ENCODE peak calls at places on chromosome 5, in six cellular contexts. O is spleen, N is lung, W is stomach, Q is endothelial cell of umbilical vein, H is left ventricle myocardium inferior. U is an unnamed sample. For H3K4me1, the result is how much of the 10 kb centered on the place peaks cover.

GRCh38 chr5:147576646-147577535 is 67.0 kb upstream of the DPYSL3 start:
- DNase-seq in O (no peak), N (peak), W (peak), Q (peak), H (peak), U (peak)

GRCh38 chr5:40165789-40166728 is 513.7 kb upstream of the PTGER4 start:
- DNase-seq in O (no peak), N (no peak), W (no peak), Q (peak), H (no peak), U (peak)

GRCh38 chr5:74167930-74168315 is 472.6 kb downstream of the ENC1 start:
- DNase-seq in O (no peak), N (no peak), W (no peak), Q (no peak), H (no peak), U (no peak)

GRCh38 chr5:175746851-175747250 is 89.0 kb downstream of the HRH2 start:
- DNase-seq in O (no peak), N (no peak), W (no peak), Q (no peak), H (no peak), U (no peak)

GRCh38 chr5:156888520-156888919 is 38.4 kb downstream of the PPP1R2B start:
- DNase-seq in O (no peak), N (no peak), W (no peak), Q (no peak), H (no peak), U (no peak)

GRCh38 chr5:93252165-93252564 is 328.9 kb downstream of the NR2F1-AS1 start:
- DNase-seq in O (no peak), N (no peak), W (no peak), Q (no peak), H (no peak), U (no peak)

GRCh38 chr5:83721878-83722779 is 1.5 kb upstream of the HAPLN1 start:
- DNase-seq in O (peak), N (no peak), W (peak), Q (peak), H (peak), U (peak)

GRCh38 chr5:141714542-141715303 is 32.7 kb upstream of the ARAP3 start:
- DNase-seq in O (no peak), N (no peak), W (no peak), Q (no peak), H (no peak), U (no peak)

GRCh38 chr5:163306421-163306820 is 131.0 kb upstream of the CCNG1 start:
- DNase-seq in O (no peak), N (no peak), W (no peak), Q (peak), H (no peak), U (no peak)

GRCh38 chr5:76230711-76231285 is 147.6 kb downstream of the SV2C start:
- DNase-seq in O (no peak), N (no peak), W (no peak), Q (no peak), H (no peak), U (no peak)

GRCh38 chr5:171534009-171534895 is 114.8 kb downstream of the FGF18 start:
- DNase-seq in O (no peak), N (no peak), W (peak), Q (no peak), H (no peak), U (peak)

GRCh38 chr5:175854231-175855040 is 16.9 kb upstream of the CPLX2 start:
- DNase-seq in O (no peak), N (no peak), W (peak), Q (no peak), H (no peak), U (no peak)

GRCh38 chr5:141338538-141339306 is at the start of gene PCDHGA2:
- DNase-seq in O (no peak), N (no peak), W (no peak), Q (peak), H (no peak), U (peak)

GRCh38 chr5:149439899-149440655 is 61.0 kb upstream of the IL17B start:
- DNase-seq in O (no peak), N (peak), W (peak), Q (peak), H (no peak), U (no peak)

GRCh38 chr5:147361441-147362175 is 126.8 kb downstream of the STK32A start:
- DNase-seq in O (no peak), N (no peak), W (no peak), Q (no peak), H (no peak), U (no peak)

DNA sequence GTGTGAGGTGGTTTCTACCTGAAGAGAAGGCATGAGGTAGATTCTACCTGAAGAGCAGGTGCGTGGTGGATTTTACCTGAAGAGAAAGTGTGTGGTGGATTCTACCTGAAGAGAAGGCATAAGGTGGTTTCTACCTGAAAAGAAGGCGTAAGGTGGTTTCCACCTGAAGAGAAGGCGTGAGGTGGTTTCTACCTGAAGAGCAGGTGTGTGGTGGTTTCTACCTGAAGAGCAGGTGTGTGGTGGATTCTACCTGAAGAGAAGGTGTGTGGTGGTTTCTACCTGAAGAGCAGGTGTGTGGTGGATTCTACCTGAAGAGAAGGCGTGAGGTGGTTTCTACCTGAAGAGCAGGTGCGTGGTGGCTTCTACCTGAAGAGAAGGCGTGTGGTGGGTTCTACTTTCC is 192.8 kb downstream of the MED10 start:
- DNase-seq in O (no peak), N (no peak), W (no peak), Q (no peak), H (no peak), U (no peak)
- H3K4me3 ChIP-seq in O (no peak), N (no peak), W (no peak), Q (no peak), H (no peak), U (no peak)

GRCh38 chr5:172871561-172871960 is 37.5 kb downstream of the ERGIC1 start:
- DNase-seq in O (peak), N (no peak), W (no peak), Q (no peak), H (no peak), U (no peak)

GRCh38 chr5:172870807-172871431 is 36.9 kb downstream of the ERGIC1 start:
- DNase-seq in O (peak), N (no peak), W (no peak), Q (peak), H (no peak), U (no peak)

GRCh38 chr5:172872997-172873491 is 39.0 kb downstream of the ERGIC1 start:
- DNase-seq in O (peak), N (no peak), W (no peak), Q (peak), H (peak), U (no peak)

GRCh38 chr5:172873513-172873912 is 39.5 kb downstream of the ERGIC1 start:
- DNase-seq in O (no peak), N (no peak), W (no peak), Q (no peak), H (no peak), U (no peak)

GRCh38 chr5:172871982-172872381 is 37.9 kb downstream of the ERGIC1 start:
- DNase-seq in O (peak), N (no peak), W (no peak), Q (peak), H (no peak), U (no peak)
- H3K4me1 ChIP-seq in O (half or more), N (half or more), W (half or more), Q (half or more), H (half or more), U (under half)

GRCh38 chr5:58891971-58892343 is 309.1 kb downstream of the RAB3C start:
- DNase-seq in O (no peak), N (no peak), W (no peak), Q (no peak), H (no peak), U (no peak)
- H3K4me3 ChIP-seq in O (no peak), N (no peak), W (no peak), Q (no peak), H (peak), U (peak)

GRCh38 chr5:139150359-139150999 is 47.7 kb downstream of the SIL1 start:
- DNase-seq in O (no peak), N (no peak), W (no peak), Q (no peak), H (no peak), U (no peak)
- H3K4me1 ChIP-seq in O (under half), N (under half), W (half or more), Q (under half), H (half or more), U (under half)

GRCh38 chr5:180593446-180594206 is 2.3 kb upstream of the SCGB3A1 start:
- DNase-seq in O (no peak), N (no peak), W (peak), Q (no peak), H (no peak), U (no peak)

GRCh38 chr5:180591249-180591887 is at the start of gene SCGB3A1:
- DNase-seq in O (peak), N (peak), W (no peak), Q (no peak), H (no peak), U (no peak)

GRCh38 chr5:180592176-180592575 is 877 bp upstream of the SCGB3A1 start:
- DNase-seq in O (no peak), N (no peak), W (no peak), Q (no peak), H (no peak), U (no peak)

GRCh38 chr5:180589771-180590542 is 1.3 kb downstream of the SCGB3A1 start:
- DNase-seq in O (peak), N (no peak), W (no peak), Q (no peak), H (no peak), U (no peak)

DNA sequence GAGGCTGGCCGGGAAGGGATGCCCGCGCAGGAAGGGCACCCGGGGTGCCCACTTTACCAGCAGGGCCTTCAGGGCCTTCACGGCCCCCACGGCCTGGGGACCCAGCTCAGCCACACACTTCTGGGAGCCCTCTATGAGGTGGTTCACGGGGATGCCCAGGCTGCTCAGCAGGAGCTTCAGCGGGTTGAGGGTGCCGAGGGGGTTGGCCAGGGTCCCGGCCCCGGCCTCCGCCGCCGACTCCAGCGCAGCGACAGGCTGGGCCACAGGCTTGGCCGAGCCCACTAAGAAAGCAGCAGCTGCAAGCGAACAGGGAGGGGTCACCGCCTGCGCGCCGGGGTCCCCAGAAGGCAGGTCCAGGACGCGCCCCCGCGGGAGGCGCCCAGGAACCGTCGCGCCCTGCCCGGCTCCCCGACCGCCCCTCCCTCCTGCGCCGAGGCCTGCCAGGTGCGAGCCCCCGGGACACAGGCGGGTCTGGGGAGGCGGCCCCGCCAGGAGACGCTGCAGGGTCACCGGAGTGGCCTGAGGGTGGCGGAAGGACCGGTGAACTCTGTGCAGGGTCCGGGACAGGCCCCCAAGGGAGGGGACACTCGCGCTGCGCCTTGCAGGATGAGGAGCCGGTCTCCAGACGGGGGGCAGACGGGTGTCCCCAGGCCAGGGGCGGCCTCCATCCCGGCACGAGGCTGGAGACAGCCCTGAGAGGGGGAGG is 603 bp downstream of the SCGB3A1 start:
- DNase-seq in O (peak), N (no peak), W (no peak), Q (no peak), H (no peak), U (no peak)
- H3K4me3 ChIP-seq in O (peak), N (peak), W (peak), Q (peak), H (peak), U (no peak)

GRCh38 chr5:132479073-132479811 is 11.3 kb downstream of the IRF1 start:
- DNase-seq in O (peak), N (no peak), W (no peak), Q (no peak), H (no peak), U (no peak)

GRCh38 chr5:132478498-132478855 is 12.1 kb downstream of the IRF1 start:
- DNase-seq in O (peak), N (no peak), W (no peak), Q (no peak), H (peak), U (no peak)

GRCh38 chr5:132481243-132482211 is 9.0 kb downstream of the IRF1 start:
- DNase-seq in O (peak), N (no peak), W (no peak), Q (no peak), H (no peak), U (no peak)

GRCh38 chr5:132479812-132480441 is 10.6 kb downstream of the IRF1 start:
- DNase-seq in O (peak), N (no peak), W (no peak), Q (no peak), H (no peak), U (no peak)

DNA sequence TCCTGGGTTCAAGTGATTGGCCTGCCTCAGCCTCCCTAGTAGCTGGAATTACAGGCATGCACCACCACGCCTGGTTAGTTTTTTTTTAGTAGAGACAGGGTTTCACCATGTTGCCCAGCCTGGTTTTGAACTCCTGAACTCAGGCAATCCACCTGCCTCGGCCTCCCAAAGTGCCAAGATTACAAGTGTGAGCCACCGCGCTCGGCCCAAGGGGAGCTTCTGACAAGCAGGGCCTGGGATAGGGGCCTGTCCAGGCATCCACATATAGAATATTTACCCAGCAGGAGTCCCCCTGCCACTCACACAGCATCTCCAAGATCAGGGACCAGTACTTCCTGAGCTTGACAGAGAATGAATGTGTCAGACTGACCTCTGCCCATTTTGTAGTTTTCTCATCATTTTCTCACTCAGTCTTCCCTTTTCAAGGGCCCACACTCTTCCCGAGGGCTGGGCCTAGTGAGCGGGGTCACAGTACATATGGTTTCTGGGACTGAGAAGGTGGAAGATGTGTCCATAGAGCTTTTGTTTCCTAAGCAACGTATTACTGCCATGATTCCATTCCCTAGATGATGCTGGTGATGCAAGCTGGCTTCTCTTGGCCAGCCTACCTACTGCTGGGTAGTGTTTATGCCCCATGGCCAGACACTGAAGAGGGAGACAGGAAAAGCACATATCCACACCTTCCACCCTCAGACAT is 9.9 kb downstream of the IRF1 start:
- DNase-seq in O (peak), N (no peak), W (no peak), Q (no peak), H (no peak), U (no peak)
- H3K4me1 ChIP-seq in O (under half), N (under half), W (under half), Q (under half), H (half or more), U (under half)

GRCh38 chr5:177301503-177302165 is 1.9 kb downstream of the RAB24 start:
- DNase-seq in O (peak), N (peak), W (peak), Q (no peak), H (no peak), U (no peak)
- H3K4me3 ChIP-seq in O (peak), N (no peak), W (no peak), Q (no peak), H (peak), U (no peak)

GRCh38 chr5:150780180-150780692 is 1.7 kb downstream of the SMIM3 start:
- DNase-seq in O (no peak), N (no peak), W (peak), Q (no peak), H (peak), U (peak)
- H3K4me1 ChIP-seq in O (under half), N (under half), W (half or more), Q (under half), H (half or more), U (under half)

DNA sequence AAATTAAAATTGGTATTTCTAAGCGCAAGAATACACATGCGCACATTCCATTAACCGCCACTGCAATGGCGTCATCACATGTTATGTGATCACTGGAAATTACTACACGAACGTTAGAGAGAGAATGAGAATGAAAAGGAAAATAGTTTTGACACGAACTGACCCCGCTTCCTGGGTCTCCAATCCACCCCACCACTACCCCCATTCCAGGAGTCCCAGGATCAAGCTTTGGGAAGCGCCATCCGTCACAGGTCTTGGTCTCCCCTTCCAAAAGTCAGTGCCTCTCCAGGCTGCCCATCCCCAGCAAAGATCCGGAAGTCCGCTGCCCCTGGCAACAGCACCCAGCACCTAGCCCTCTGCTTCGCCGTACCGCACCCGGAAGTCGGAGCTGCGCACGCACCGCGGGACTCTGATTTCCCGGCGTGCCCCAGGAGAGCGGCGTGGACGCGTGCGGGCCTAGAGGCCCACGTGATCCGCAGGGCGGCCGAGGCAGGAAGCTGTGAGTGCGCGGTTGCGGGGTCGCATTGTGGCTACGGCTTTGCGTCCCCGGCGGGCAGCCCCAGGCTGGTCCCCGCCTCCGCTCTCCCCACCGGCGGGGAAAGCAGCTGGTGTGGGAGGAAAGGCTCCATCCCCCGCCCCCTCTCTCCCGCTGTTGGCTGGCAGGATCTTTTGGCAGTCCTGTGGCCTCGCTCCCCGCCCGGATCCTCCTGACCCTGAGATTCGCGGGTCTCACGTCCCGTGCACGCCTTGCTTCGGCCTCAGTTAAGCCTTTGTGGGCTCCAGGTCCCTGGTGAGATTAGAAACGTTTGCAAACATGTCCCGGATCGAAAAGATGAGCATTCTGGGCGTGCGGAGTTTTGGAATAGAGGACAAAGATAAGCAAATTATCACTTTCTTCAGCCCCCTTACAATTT is at the start of gene RAD50:
- DNase-seq in O (peak), N (peak), W (peak), Q (peak), H (peak), U (peak)
- H3K4me3 ChIP-seq in O (peak), N (peak), W (peak), Q (peak), H (peak), U (peak)